ENCODE peak calls at places on chromosomes 4 and X, in ten cellular contexts. J, B, X, R, L, G, E, H, T and D are unnamed samples.

GRCh38 chr4:74364649-74365491 is at the start of gene EREG:
- DNase-seq in J (no peak), B (no peak), X (no peak), R (no peak), L (no peak), G (peak), E (no peak), H (no peak), T (no peak), D (peak)

GRCh38 chrX:139508099-139508498 is 22.4 kb upstream of the F9 start:
- DNase-seq in J (no peak), B (no peak), X (no peak), R (no peak), L (no peak), G (no peak), E (no peak), H (no peak), T (no peak), D (no peak)

GRCh38 chr4:185513489-185514181 is 21.7 kb downstream of the PDLIM3 start:
- DNase-seq in J (peak), B (peak), X (peak), R (no peak), L (peak), G (no peak), E (peak), H (no peak), T (no peak), D (no peak)

GRCh38 chr4:122117743-122118142 is 34.4 kb upstream of the BLTP1 start:
- DNase-seq in J (no peak), B (no peak), X (no peak), R (no peak), L (peak), G (no peak), E (no peak), H (no peak), T (no peak), D (no peak)

GRCh38 chrX:109519001-109519400 is 17.6 kb upstream of the NXT2 start:
- DNase-seq in J (no peak), B (no peak), X (no peak), R (no peak), L (no peak), G (no peak), E (no peak), H (no peak), T (no peak), D (no peak)

GRCh38 chrX:71618787-71619186 is 476 bp upstream of the CXCR3 start:
- DNase-seq in J (no peak), B (no peak), X (no peak), R (no peak), L (no peak), G (no peak), E (no peak), H (no peak), T (no peak), D (no peak)

GRCh38 chr4:154720123-154720522 is 23.7 kb upstream of the LRAT start:
- DNase-seq in J (no peak), B (no peak), X (no peak), R (no peak), L (no peak), G (no peak), E (no peak), H (no peak), T (peak), D (no peak)

GRCh38 chr4:54315561-54315960 is 86.5 kb downstream of the PDGFRA start:
- DNase-seq in J (no peak), B (no peak), X (no peak), R (no peak), L (no peak), G (no peak), E (no peak), H (no peak), T (no peak), D (no peak)

GRCh38 chr4:62948108-62948507 is 1461.1 kb downstream of the TECRL start:
- DNase-seq in J (no peak), B (no peak), X (no peak), R (no peak), L (no peak), G (no peak), E (no peak), H (no peak), T (no peak), D (no peak)

GRCh38 chrX:136209016-136209738 is 42.0 kb downstream of the MAP7D3 start:
- DNase-seq in J (no peak), B (peak), X (peak), R (no peak), L (no peak), G (peak), E (peak), H (no peak), T (no peak), D (peak)

GRCh38 chrX:30637874-30638793 is 15.1 kb upstream of the GK start:
- DNase-seq in J (no peak), B (no peak), X (no peak), R (no peak), L (peak), G (no peak), E (no peak), H (no peak), T (no peak), D (no peak)

GRCh38 chrX:41333744-41333993 is 293 bp upstream of the DDX3X start:
- DNase-seq in J (peak), B (peak), X (no peak), R (peak), L (peak), G (no peak), E (peak), H (peak), T (no peak), D (no peak)

GRCh38 chr4:7526929-7527535 is 92.3 kb upstream of the PSAPL1 start:
- DNase-seq in J (no peak), B (no peak), X (no peak), R (no peak), L (no peak), G (no peak), E (no peak), H (no peak), T (no peak), D (no peak)

GRCh38 chrX:29044802-29045201 is 457.6 kb downstream of the IL1RAPL1 start:
- DNase-seq in J (no peak), B (no peak), X (no peak), R (no peak), L (peak), G (no peak), E (no peak), H (no peak), T (no peak), D (peak)

GRCh38 chr4:87843936-87844335 is 11.2 kb downstream of the MEPE start:
- DNase-seq in J (no peak), B (no peak), X (no peak), R (no peak), L (peak), G (no peak), E (no peak), H (no peak), T (no peak), D (no peak)

GRCh38 chr4:52957791-52958190 is 95.7 kb downstream of the RASL11B start:
- DNase-seq in J (no peak), B (no peak), X (no peak), R (no peak), L (no peak), G (no peak), E (no peak), H (no peak), T (no peak), D (no peak)

GRCh38 chrX:57900961-57901360 is 9.3 kb downstream of the ZXDA start:
- DNase-seq in J (no peak), B (peak), X (no peak), R (no peak), L (no peak), G (no peak), E (no peak), H (no peak), T (no peak), D (no peak)

GRCh38 chrX:33041141-33041540 is 170.2 kb downstream of the DMD start:
- DNase-seq in J (no peak), B (no peak), X (no peak), R (no peak), L (no peak), G (no peak), E (no peak), H (no peak), T (no peak), D (no peak)

GRCh38 chr4:187357861-187358260 is 634.2 kb upstream of the FAT1 start:
- DNase-seq in J (no peak), B (no peak), X (no peak), R (no peak), L (no peak), G (no peak), E (no peak), H (no peak), T (no peak), D (no peak)

GRCh38 chrX:70444326-70445196 is at the start of gene DLG3:
- DNase-seq in J (no peak), B (peak), X (no peak), R (no peak), L (no peak), G (no peak), E (no peak), H (no peak), T (no peak), D (no peak)

GRCh38 chrX:10519761-10520160 is 100.6 kb downstream of the MID1 start:
- DNase-seq in J (no peak), B (no peak), X (no peak), R (no peak), L (no peak), G (no peak), E (no peak), H (no peak), T (no peak), D (no peak)

GRCh38 chrX:69556094-69557011 is 52.2 kb downstream of the NALF2 start:
- DNase-seq in J (no peak), B (peak), X (no peak), R (no peak), L (peak), G (no peak), E (no peak), H (no peak), T (no peak), D (peak)

GRCh38 chr4:128853741-128854140 is 44.2 kb downstream of the JADE1 start:
- DNase-seq in J (no peak), B (no peak), X (no peak), R (no peak), L (no peak), G (no peak), E (no peak), H (no peak), T (no peak), D (no peak)

GRCh38 chrX:19855700-19856381 is 31.6 kb downstream of the SH3KBP1 start:
- DNase-seq in J (no peak), B (no peak), X (no peak), R (no peak), L (no peak), G (no peak), E (no peak), H (no peak), T (no peak), D (no peak)

GRCh38 chrX:31126205-31126604 is 54.4 kb upstream of the FTHL17 start:
- DNase-seq in J (no peak), B (no peak), X (no peak), R (no peak), L (no peak), G (no peak), E (no peak), H (no peak), T (no peak), D (no peak)

GRCh38 chr4:76799718-76800117 is 98.2 kb downstream of the SOWAHB start:
- DNase-seq in J (no peak), B (no peak), X (no peak), R (no peak), L (no peak), G (no peak), E (no peak), H (no peak), T (no peak), D (no peak)

GRCh38 chr4:36218121-36218520 is 26.2 kb downstream of the ARAP2 start:
- DNase-seq in J (no peak), B (no peak), X (no peak), R (no peak), L (peak), G (no peak), E (no peak), H (no peak), T (no peak), D (no peak)

GRCh38 chr4:30386266-30386895 is 333.8 kb upstream of the PCDH7 start:
- DNase-seq in J (no peak), B (no peak), X (no peak), R (no peak), L (no peak), G (no peak), E (no peak), H (no peak), T (no peak), D (no peak)